ENCODE peak calls at places on chromosomes 16 and 17, in ten cellular contexts. M, A, H, U, K, P, T, R, Q and W are unnamed samples.

GRCh38 chr17:40486513-40487370 is 14.7 kb downstream of the TNS4 start:
- DNase-seq in M (no peak), A (no peak), H (peak; percentile 90), U (no peak), K (no peak), P (no peak), T (no peak), R (peak; percentile 94), Q (no peak), W (peak; percentile 97)

GRCh38 chr17:31467502-31468256 is 76.2 kb downstream of the RAB11FIP4 start:
- DNase-seq in M (no peak), A (peak; percentile 53), H (no peak), U (no peak), K (no peak), P (no peak), T (no peak), R (no peak), Q (peak; percentile 37), W (no peak)

GRCh38 chr17:37506678-37507077 is 17.0 kb downstream of the DUSP14 start:
- DNase-seq in M (no peak), A (peak; percentile 38), H (no peak), U (no peak), K (no peak), P (no peak), T (no peak), R (no peak), Q (no peak), W (peak; percentile 60)

GRCh38 chr17:80397686-80398085 is 17.3 kb upstream of the ENDOV start:
- DNase-seq in M (no peak), A (no peak), H (no peak), U (no peak), K (no peak), P (no peak), T (no peak), R (no peak), Q (no peak), W (no peak)

GRCh38 chr16:23435500-23435899 is 17.5 kb downstream of the COG7 start:
- DNase-seq in M (peak; percentile 15), A (peak; percentile 81), H (peak; percentile 36), U (no peak), K (peak; percentile 52), P (peak; percentile 73), T (no peak), R (peak; percentile 46), Q (peak; percentile 39), W (peak; percentile 85)

GRCh38 chr17:49510059-49510719 is 15.1 kb downstream of the NGFR start:
- DNase-seq in M (no peak), A (no peak), H (no peak), U (no peak), K (no peak), P (no peak), T (no peak), R (no peak), Q (no peak), W (no peak)

GRCh38 chr17:382644-383533 is 30.3 kb upstream of the RPH3AL start:
- DNase-seq in M (no peak), A (no peak), H (peak; percentile 54), U (no peak), K (no peak), P (no peak), T (no peak), R (peak; percentile 32), Q (no peak), W (peak; percentile 83)

GRCh38 chr17:57355090-57355859 is 99.0 kb downstream of the MSI2 start:
- DNase-seq in M (no peak), A (no peak), H (no peak), U (no peak), K (no peak), P (peak; percentile 26), T (no peak), R (no peak), Q (no peak), W (peak; percentile 58)

GRCh38 chr16:52002021-52002420 is 544.9 kb downstream of the TOX3 start:
- DNase-seq in M (no peak), A (no peak), H (no peak), U (no peak), K (no peak), P (no peak), T (no peak), R (no peak), Q (no peak), W (no peak)

GRCh38 chr17:37551788-37552187 is 57.4 kb downstream of the SYNRG start:
- DNase-seq in M (no peak), A (no peak), H (peak; percentile 23), U (no peak), K (no peak), P (no peak), T (no peak), R (no peak), Q (no peak), W (peak; percentile 37)

GRCh38 chr16:84228321-84228838 is 11.4 kb downstream of the KCNG4 start:
- DNase-seq in M (no peak), A (peak; percentile 49), H (peak; percentile 83), U (no peak), K (peak; percentile 82), P (peak; percentile 15), T (peak; percentile 49), R (peak; percentile 90), Q (peak; percentile 82), W (peak; percentile 88)

DNA sequence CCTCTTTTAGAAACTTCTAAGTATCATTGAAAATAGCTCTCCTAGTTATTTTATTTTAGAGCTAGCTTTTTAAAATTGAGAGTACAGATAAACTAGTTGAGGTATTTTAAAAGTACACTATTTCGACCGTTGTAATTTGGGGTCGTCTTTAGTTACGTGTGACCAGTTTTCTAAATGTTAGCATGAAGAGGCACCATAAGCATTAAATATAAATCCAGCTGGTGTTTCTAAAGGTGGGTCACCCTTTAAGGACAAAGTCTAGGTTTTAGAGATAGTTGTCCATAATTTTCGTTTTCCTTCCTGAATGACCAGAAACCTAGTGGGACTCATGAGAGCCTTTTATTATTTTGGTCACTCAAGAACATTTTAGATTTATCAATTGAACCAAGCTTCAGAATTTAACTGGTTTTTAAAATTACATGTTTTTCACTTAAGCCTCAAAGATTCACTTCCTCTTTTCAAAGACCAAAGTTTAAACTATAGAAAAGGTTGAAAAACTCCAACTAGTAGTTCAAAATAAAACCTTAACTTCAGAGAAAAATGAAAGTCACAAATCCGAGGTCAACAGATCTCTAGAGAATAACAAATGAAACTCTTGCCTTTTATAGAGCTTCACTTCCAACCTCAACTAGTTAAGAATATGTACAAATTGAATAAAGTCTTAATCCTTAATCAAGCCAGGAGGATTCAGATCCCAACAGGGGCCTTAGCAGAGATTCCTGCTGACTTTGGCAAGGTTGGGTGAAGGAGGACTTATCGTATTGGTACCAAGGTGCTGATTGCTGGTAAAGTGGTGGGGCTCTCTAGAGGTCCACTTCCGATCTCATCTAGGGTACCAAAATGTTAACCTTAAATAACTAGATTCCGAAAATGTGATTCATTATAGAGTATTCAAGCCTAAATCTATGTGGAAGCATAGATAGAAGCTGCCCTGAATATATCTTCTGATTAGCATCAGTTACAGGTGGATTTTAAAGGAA is 32.5 kb downstream of the PHKB start:
- DNase-seq in M (peak; percentile 52), A (no peak), H (no peak), U (no peak), K (no peak), P (no peak), T (no peak), R (no peak), Q (no peak), W (no peak)
- H3K4me3 ChIP-seq in M (peak overlapping the region; percentile 71), A (no peak overlapping the region), H (no peak overlapping the region), U (peak overlapping the region; percentile 56), K (peak overlapping the region; percentile 39), P (peak overlapping the region; percentile 10), T (no peak overlapping the region), R (no peak overlapping the region), Q (peak overlapping the region; percentile 50), W (no peak overlapping the region)

GRCh38 chr17:76558210-76559095 is 18.6 kb downstream of the PRCD start:
- DNase-seq in M (no peak), A (peak; percentile 48), H (no peak), U (no peak), K (no peak), P (no peak), T (no peak), R (peak; percentile 53), Q (no peak), W (peak; percentile 42)
- TF ChIP-seq CTCF in M (peak; percentile 67), A (peak; percentile 34), H (peak; percentile 64), U (peak; percentile 42), K (peak; percentile 44), P (peak; percentile 29), T (no peak), R (peak; percentile 59), Q (peak; percentile 51), W (peak; percentile 61)

DNA sequence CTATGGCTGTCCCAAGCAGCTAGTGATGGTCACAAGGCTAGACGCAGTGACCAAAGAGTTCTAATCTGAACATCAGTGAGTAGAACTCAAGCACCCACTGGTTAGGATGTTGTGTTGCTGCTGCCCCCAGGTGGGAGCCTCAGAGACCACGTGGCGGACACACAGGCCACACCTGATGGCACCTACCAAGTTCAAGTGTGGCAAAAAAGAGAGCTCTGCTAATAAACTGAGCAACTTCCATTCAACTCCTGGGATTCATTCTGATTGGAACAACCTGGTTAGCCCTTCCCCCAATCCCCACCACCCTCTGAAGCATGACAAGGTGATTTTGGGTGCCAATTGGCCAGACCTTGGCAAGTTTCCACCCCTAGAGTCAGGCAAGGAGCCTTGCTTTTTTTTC is 3.5 kb upstream of the LCMT1 start:
- DNase-seq in M (no peak), A (no peak), H (no peak), U (no peak), K (no peak), P (peak; percentile 17), T (no peak), R (no peak), Q (no peak), W (peak; percentile 7)
- H3K4me3 ChIP-seq in M (no peak overlapping the region), A (no peak overlapping the region), H (no peak overlapping the region), U (no peak overlapping the region), K (no peak overlapping the region), P (no peak overlapping the region), T (no peak overlapping the region), R (no peak overlapping the region), Q (no peak overlapping the region), W (no peak overlapping the region)

GRCh38 chr17:75755205-75755901 is 9.6 kb downstream of the GALK1 start:
- DNase-seq in M (no peak), A (no peak), H (no peak), U (no peak), K (no peak), P (no peak), T (no peak), R (no peak), Q (no peak), W (no peak)
- TF ChIP-seq CTCF in M (no peak), A (no peak), H (no peak), U (no peak), K (no peak), P (no peak), T (no peak), R (no peak), Q (no peak), W (no peak)

DNA sequence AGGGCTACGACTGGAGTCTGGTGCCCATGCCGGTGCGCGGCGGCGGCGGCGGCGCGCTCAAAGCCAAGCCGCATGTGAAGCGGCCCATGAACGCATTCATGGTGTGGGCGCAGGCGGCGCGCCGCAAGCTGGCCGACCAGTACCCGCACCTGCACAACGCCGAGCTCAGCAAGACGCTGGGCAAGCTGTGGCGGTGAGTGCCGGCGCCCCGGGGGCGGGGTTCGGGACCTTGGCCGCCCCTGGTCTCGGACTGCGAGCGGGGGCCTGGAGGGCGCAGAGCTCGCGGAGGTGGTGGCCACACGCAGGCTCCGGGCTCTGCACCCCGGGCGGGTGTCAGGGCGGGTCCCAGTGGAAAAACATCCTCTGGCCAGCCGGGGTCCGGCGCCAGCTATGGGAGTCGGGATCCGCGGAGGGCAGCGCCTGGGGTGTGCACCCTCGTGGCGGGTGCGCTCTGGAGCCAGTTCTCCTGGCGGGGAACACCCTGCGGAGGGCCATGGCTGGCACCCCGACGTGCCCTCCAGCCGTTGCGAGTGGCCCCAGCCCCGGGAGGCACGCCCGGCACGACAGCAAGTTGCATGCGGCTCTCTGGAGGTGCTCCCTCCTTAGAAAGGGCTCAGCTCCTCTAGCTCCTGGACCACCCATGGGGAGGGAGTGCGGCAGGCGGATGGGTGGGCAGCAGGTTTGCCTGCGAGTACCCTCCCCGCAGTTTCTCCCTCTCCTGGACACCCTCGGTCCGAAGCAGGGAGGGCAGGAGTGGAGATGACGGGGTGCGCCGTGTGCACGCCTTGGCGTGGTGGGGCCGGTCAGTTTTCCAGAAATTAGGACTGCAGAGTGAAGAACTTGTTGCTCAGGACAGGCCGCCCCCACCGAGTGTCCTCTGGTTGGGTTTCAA is 828 bp downstream of the SOX8 start:
- DNase-seq in M (no peak), A (no peak), H (no peak), U (no peak), K (no peak), P (no peak), T (no peak), R (no peak), Q (no peak), W (no peak)
- H3K4me3 ChIP-seq in M (no peak overlapping the region), A (no peak overlapping the region), H (no peak overlapping the region), U (no peak overlapping the region), K (peak overlapping the region; percentile 61), P (peak overlapping the region; percentile 59), T (peak overlapping the region; percentile 5), R (no peak overlapping the region), Q (peak overlapping the region; percentile 71), W (no peak overlapping the region)